ENCODE peak calls at places on chromosome 15, in four cellular contexts. D, K, M and Z are unnamed samples.

GRCh38 chr15:68197661-68198437 is 7.3 kb downstream of the CALML4 start:
- DNase-seq in D (no peak), K (no peak), M (no peak), Z (no peak)

GRCh38 chr15:73981761-73982222 is 10.3 kb downstream of the STOML1 start:
- DNase-seq in D (no peak), K (no peak), M (no peak), Z (no peak)

GRCh38 chr15:28267727-28268126 is 54.3 kb downstream of the HERC2 start:
- DNase-seq in D (no peak), K (no peak), M (no peak), Z (no peak)

GRCh38 chr15:38354321-38354929 is 99.5 kb upstream of the FAM98B start:
- DNase-seq in D (peak), K (peak), M (peak), Z (no peak)

GRCh38 chr15:42549052-42549491 is 434 bp downstream of the HAUS2 start:
- DNase-seq in D (peak), K (no peak), M (peak), Z (no peak)

GRCh38 chr15:52040167-52040900 is 21.3 kb downstream of the MAPK6 start:
- DNase-seq in D (no peak), K (no peak), M (no peak), Z (no peak)

GRCh38 chr15:74895830-74896229 is 6.0 kb downstream of the MPI start:
- DNase-seq in D (no peak), K (no peak), M (no peak), Z (no peak)

GRCh38 chr15:66830358-66830757 is 128.3 kb downstream of the SMAD6 start:
- DNase-seq in D (no peak), K (peak), M (no peak), Z (no peak)

GRCh38 chr15:92184142-92184541 is 209.5 kb upstream of the ST8SIA2 start:
- DNase-seq in D (no peak), K (no peak), M (no peak), Z (no peak)

GRCh38 chr15:100113351-100114075 is 228.3 kb downstream of the ADAMTS17 start:
- DNase-seq in D (no peak), K (no peak), M (no peak), Z (no peak)

GRCh38 chr15:71422530-71423259 is 307.4 kb downstream of the THSD4 start:
- DNase-seq in D (no peak), K (no peak), M (no peak), Z (no peak)

GRCh38 chr15:25643120-25643519 is 204.3 kb upstream of the UBE3A start:
- DNase-seq in D (no peak), K (no peak), M (no peak), Z (no peak)

GRCh38 chr15:68500363-68501317 is 68.7 kb upstream of the ITGA11 start:
- DNase-seq in D (no peak), K (no peak), M (no peak), Z (no peak)

GRCh38 chr15:49494842-49495241 is 71.8 kb downstream of the FGF7 start:
- DNase-seq in D (no peak), K (no peak), M (no peak), Z (no peak)

GRCh38 chr15:25136119-25136518 is 181.3 kb downstream of the SNRPN start:
- DNase-seq in D (no peak), K (no peak), M (no peak), Z (no peak)

GRCh38 chr15:52857471-52857870 is 67.3 kb upstream of the ONECUT1 start:
- DNase-seq in D (no peak), K (no peak), M (no peak), Z (no peak)

GRCh38 chr15:57456559-57456958 is 80.3 kb downstream of the CGNL1 start:
- DNase-seq in D (no peak), K (no peak), M (no peak), Z (no peak)

GRCh38 chr15:38843736-38844590 is 279.3 kb upstream of the RASGRP1 start:
- DNase-seq in D (no peak), K (no peak), M (no peak), Z (peak)

GRCh38 chr15:99955181-99955525 is 221.9 kb upstream of the LYSMD4 start:
- DNase-seq in D (no peak), K (no peak), M (no peak), Z (no peak)

GRCh38 chr15:27392163-27392562 is 421.2 kb downstream of the GABRG3 start:
- DNase-seq in D (no peak), K (no peak), M (no peak), Z (no peak)

GRCh38 chr15:41561104-41561776 is 2.2 kb downstream of the TYRO3 start:
- DNase-seq in D (no peak), K (no peak), M (no peak), Z (no peak)

GRCh38 chr15:43915820-43916660 is 89.2 kb downstream of the WDR76 start:
- DNase-seq in D (no peak), K (no peak), M (no peak), Z (no peak)

GRCh38 chr15:50880651-50881114 is 27.8 kb upstream of the AP4E1 start:
- DNase-seq in D (peak), K (no peak), M (no peak), Z (peak)

GRCh38 chr15:26772588-26773484 is at the start of gene GABRB3:
- DNase-seq in D (no peak), K (no peak), M (no peak), Z (no peak)

GRCh38 chr15:52567886-52568568 is 803 bp downstream of the ARPP19 start:
- DNase-seq in D (no peak), K (no peak), M (peak), Z (peak)

GRCh38 chr15:83053151-83053550 is 13.9 kb downstream of the BTBD1 start:
- DNase-seq in D (no peak), K (peak), M (no peak), Z (peak)

GRCh38 chr15:39194431-39194830 is 386.4 kb upstream of the THBS1 start:
- DNase-seq in D (no peak), K (no peak), M (no peak), Z (no peak)

GRCh38 chr15:40776537-40777141 is 6.9 kb downstream of the C15orf62 start:
- DNase-seq in D (no peak), K (no peak), M (peak), Z (no peak)

GRCh38 chr15:67149068-67149841 is 83.9 kb downstream of the SMAD3 start:
- DNase-seq in D (no peak), K (no peak), M (no peak), Z (no peak)

GRCh38 chr15:88708256-88709054 is 69.6 kb downstream of the ISG20 start:
- DNase-seq in D (no peak), K (no peak), M (no peak), Z (no peak)

GRCh38 chr15:26013946-26014345 is 150.8 kb upstream of the ATP10A start:
- DNase-seq in D (no peak), K (no peak), M (no peak), Z (peak)

GRCh38 chr15:74784854-74785715 is 3.2 kb downstream of the CSK start:
- DNase-seq in D (no peak), K (no peak), M (peak), Z (no peak)

GRCh38 chr15:62262305-62262941 is 97.3 kb upstream of the C2CD4B start:
- DNase-seq in D (no peak), K (no peak), M (no peak), Z (no peak)

GRCh38 chr15:99614749-99615288 is 49.0 kb downstream of the MEF2A start:
- DNase-seq in D (no peak), K (no peak), M (no peak), Z (no peak)

GRCh38 chr15:90419738-90420487 is 31.9 kb downstream of the IQGAP1 start:
- DNase-seq in D (no peak), K (no peak), M (no peak), Z (peak)

GRCh38 chr15:99106417-99107220 is 1.7 kb downstream of the SYNM start:
- DNase-seq in D (no peak), K (no peak), M (peak), Z (no peak)

GRCh38 chr15:34047893-34048775 is 9.1 kb upstream of the AVEN start:
- DNase-seq in D (no peak), K (no peak), M (no peak), Z (no peak)

GRCh38 chr15:58336161-58336560 is 95.6 kb upstream of the LIPC start:
- DNase-seq in D (no peak), K (peak), M (no peak), Z (no peak)

GRCh38 chr15:70024521-70024920 is 73.2 kb downstream of the TLE3 start:
- DNase-seq in D (no peak), K (no peak), M (no peak), Z (no peak)

GRCh38 chr15:70026991-70027390 is 70.7 kb downstream of the TLE3 start:
- DNase-seq in D (no peak), K (no peak), M (no peak), Z (no peak)

GRCh38 chr15:70025413-70026296 is 72.1 kb downstream of the TLE3 start:
- DNase-seq in D (no peak), K (no peak), M (no peak), Z (no peak)

GRCh38 chr15:70023064-70023768 is 74.5 kb downstream of the TLE3 start:
- DNase-seq in D (peak), K (peak), M (peak), Z (peak)

GRCh38 chr15:70023769-70024491 is 73.8 kb downstream of the TLE3 start:
- DNase-seq in D (no peak), K (no peak), M (no peak), Z (peak)
- H3K4me3 ChIP-seq in D (no peak), K (no peak), M (no peak), Z (no peak)

DNA sequence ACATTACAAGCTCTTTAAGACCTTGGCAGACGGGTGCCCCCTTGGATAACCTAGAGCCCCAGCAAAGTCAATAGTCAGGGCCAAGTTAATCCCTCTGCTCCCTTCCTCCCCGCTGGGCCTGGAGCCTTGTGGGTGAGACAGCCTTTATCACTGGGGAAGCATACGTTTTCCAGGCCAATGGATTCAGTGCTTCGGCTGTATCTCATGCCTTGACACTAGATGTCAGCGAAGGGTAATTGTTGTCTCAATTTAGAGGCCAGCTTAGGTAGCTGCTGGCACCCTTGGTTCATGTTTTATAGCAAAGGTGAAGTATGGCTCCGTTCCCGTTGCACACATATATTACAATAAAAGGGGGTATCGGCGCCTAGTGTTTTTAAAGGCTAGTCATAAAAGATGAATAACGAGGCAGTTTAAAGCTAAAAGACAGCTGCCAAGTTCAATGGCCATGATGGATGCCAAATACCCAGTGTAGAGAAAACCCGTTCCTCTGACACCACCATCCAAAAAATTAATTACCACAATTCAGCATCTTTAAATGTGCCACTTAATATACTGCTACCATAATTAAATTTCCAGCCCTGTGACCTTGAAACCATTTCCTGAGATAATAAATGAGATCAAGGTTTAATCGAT is 52.3 kb upstream of the BNIP2 start:
- DNase-seq in D (no peak), K (no peak), M (no peak), Z (no peak)
- TF ChIP-seq CTCF in D (peak), K (peak), M (no peak), Z (no peak)

GRCh38 chr15:84740691-84741090 is 7.7 kb upstream of the ZNF592 start:
- DNase-seq in D (no peak), K (no peak), M (no peak), Z (no peak)

GRCh38 chr15:84737005-84737404 is 11.4 kb upstream of the ZNF592 start:
- DNase-seq in D (no peak), K (no peak), M (no peak), Z (no peak)

GRCh38 chr15:84731774-84732173 is 15.8 kb upstream of the SEC11A start:
- DNase-seq in D (no peak), K (no peak), M (no peak), Z (peak)

GRCh38 chr15:84736375-84736774 is 12.0 kb upstream of the ZNF592 start:
- DNase-seq in D (peak), K (no peak), M (peak), Z (no peak)

DNA sequence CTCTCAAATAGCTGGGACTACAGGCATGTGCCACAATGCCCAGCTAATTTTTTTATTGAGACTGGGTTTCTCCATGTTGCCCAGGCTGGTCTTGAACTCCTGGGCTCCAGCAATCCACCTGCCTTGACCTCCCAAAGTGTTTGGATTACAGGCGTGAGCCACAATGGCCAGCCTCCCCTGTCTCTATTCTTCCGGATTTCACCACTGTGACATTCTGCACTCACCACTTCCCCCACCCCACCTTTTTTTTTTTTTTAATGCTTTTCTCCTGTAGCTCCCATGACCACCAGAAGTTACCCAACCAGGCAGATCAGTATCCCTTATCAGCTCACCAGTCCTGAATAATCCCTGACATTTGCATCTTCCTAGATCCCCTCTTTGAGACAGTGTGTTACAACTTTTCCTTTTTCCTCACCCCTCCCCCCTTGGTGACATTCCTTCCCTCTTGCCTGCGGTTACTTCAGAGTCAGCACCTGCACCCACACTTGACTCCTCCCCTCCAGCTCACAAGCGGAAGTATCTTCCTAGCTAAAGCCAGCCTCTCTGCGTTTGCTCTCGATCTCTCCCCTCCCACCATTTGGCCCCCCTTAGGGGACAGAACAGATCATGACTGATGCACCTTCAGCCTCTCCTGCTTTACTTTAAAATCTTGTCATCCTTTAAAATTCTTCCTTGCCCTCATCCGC is 13.5 kb upstream of the ZNF592 start:
- DNase-seq in D (peak), K (peak), M (peak), Z (no peak)
- H3K4me3 ChIP-seq in D (peak), K (no peak), M (peak), Z (no peak)

GRCh38 chr15:48406911-48407310 is 75.7 kb downstream of the DUT start:
- DNase-seq in D (no peak), K (no peak), M (no peak), Z (no peak)
- TF ChIP-seq CTCF in D (peak), K (peak), M (no peak), Z (no peak)

DNA sequence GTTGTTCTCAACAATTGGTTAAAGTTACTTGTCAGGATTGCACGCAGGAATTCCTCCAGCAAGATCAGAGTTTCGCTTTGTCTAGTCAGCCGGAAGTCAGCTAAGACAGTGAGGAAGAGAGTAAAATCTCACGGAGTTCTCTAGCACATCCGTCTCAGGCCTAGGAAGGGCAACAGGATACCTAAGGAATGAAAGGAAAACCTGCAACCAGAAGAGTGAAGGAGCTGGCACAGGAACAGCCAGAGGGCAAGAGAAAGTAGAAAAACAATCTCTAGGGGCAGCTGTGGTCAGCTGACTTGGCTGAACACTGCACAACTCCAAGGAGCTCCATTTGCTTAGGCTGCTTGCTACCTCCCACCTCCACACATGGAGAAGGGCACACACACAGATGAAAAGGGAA is 23.7 kb downstream of the RORA start:
- DNase-seq in D (no peak), K (no peak), M (no peak), Z (no peak)
- H3K4me3 ChIP-seq in D (no peak), K (no peak), M (no peak), Z (no peak)